ENCODE peak calls at places on chromosome 11, in four cellular contexts. One of them, this sample, is unnamed.

GRCh38 chr11:6357222-6357621 is 33.1 kb upstream of the SMPD1 start:
- DNase-seq in stimulated activated CD4-positive, alpha-beta T cell treated with anti-CD3 and anti-CD28 coated beads, Interleukin-4, amount 100 ng/mL, for 48 hours: peak
- DNase-seq in effector CD4-positive, alpha-beta T cell: no peak
- DNase-seq in osteocyte: peak
- DNase-seq in this sample: peak

GRCh38 chr11:86737752-86738151 is 62.6 kb upstream of the PRSS23 start:
- DNase-seq in stimulated activated CD4-positive, alpha-beta T cell treated with anti-CD3 and anti-CD28 coated beads, Interleukin-4, amount 100 ng/mL, for 48 hours: no peak
- DNase-seq in effector CD4-positive, alpha-beta T cell: no peak
- DNase-seq in osteocyte: no peak
- DNase-seq in this sample: no peak

GRCh38 chr11:8086001-8086479 is 5.0 kb downstream of the TUB start:
- DNase-seq in stimulated activated CD4-positive, alpha-beta T cell treated with anti-CD3 and anti-CD28 coated beads, Interleukin-4, amount 100 ng/mL, for 48 hours: no peak
- DNase-seq in effector CD4-positive, alpha-beta T cell: no peak
- DNase-seq in osteocyte: no peak
- DNase-seq in this sample: no peak

GRCh38 chr11:72189448-72190250 is 2.3 kb upstream of the FOLR1 start:
- DNase-seq in stimulated activated CD4-positive, alpha-beta T cell treated with anti-CD3 and anti-CD28 coated beads, Interleukin-4, amount 100 ng/mL, for 48 hours: no peak
- DNase-seq in effector CD4-positive, alpha-beta T cell: no peak
- DNase-seq in osteocyte: no peak
- DNase-seq in this sample: no peak

GRCh38 chr11:12066799-12067508 is 43.4 kb upstream of the MICAL2 start:
- DNase-seq in stimulated activated CD4-positive, alpha-beta T cell treated with anti-CD3 and anti-CD28 coated beads, Interleukin-4, amount 100 ng/mL, for 48 hours: no peak
- DNase-seq in effector CD4-positive, alpha-beta T cell: no peak
- DNase-seq in osteocyte: no peak
- DNase-seq in this sample: peak

GRCh38 chr11:63838150-63838681 is 694 bp upstream of the MARK2 start:
- DNase-seq in stimulated activated CD4-positive, alpha-beta T cell treated with anti-CD3 and anti-CD28 coated beads, Interleukin-4, amount 100 ng/mL, for 48 hours: no peak
- DNase-seq in effector CD4-positive, alpha-beta T cell: peak
- DNase-seq in osteocyte: no peak
- DNase-seq in this sample: no peak

GRCh38 chr11:118001494-118001971 is 15.3 kb downstream of the IL10RA start:
- DNase-seq in stimulated activated CD4-positive, alpha-beta T cell treated with anti-CD3 and anti-CD28 coated beads, Interleukin-4, amount 100 ng/mL, for 48 hours: no peak
- DNase-seq in effector CD4-positive, alpha-beta T cell: no peak
- DNase-seq in osteocyte: no peak
- DNase-seq in this sample: no peak

GRCh38 chr11:61486779-61487178 is 21.8 kb upstream of the LRRC10B start:
- DNase-seq in stimulated activated CD4-positive, alpha-beta T cell treated with anti-CD3 and anti-CD28 coated beads, Interleukin-4, amount 100 ng/mL, for 48 hours: no peak
- DNase-seq in effector CD4-positive, alpha-beta T cell: no peak
- DNase-seq in osteocyte: no peak
- DNase-seq in this sample: no peak

GRCh38 chr11:34036456-34036855 is 15.1 kb upstream of the CAPRIN1 start:
- DNase-seq in stimulated activated CD4-positive, alpha-beta T cell treated with anti-CD3 and anti-CD28 coated beads, Interleukin-4, amount 100 ng/mL, for 48 hours: no peak
- DNase-seq in effector CD4-positive, alpha-beta T cell: no peak
- DNase-seq in osteocyte: no peak
- DNase-seq in this sample: no peak

GRCh38 chr11:109849946-109850345 is 243.2 kb upstream of the ZC3H12C start:
- DNase-seq in stimulated activated CD4-positive, alpha-beta T cell treated with anti-CD3 and anti-CD28 coated beads, Interleukin-4, amount 100 ng/mL, for 48 hours: no peak
- DNase-seq in effector CD4-positive, alpha-beta T cell: no peak
- DNase-seq in osteocyte: no peak
- DNase-seq in this sample: no peak

GRCh38 chr11:32343325-32344008 is 91.9 kb downstream of the WT1 start:
- DNase-seq in stimulated activated CD4-positive, alpha-beta T cell treated with anti-CD3 and anti-CD28 coated beads, Interleukin-4, amount 100 ng/mL, for 48 hours: no peak
- DNase-seq in effector CD4-positive, alpha-beta T cell: no peak
- DNase-seq in osteocyte: no peak
- DNase-seq in this sample: no peak

GRCh38 chr11:83689062-83689461 is 402.9 kb upstream of the CCDC90B start:
- DNase-seq in stimulated activated CD4-positive, alpha-beta T cell treated with anti-CD3 and anti-CD28 coated beads, Interleukin-4, amount 100 ng/mL, for 48 hours: no peak
- DNase-seq in effector CD4-positive, alpha-beta T cell: no peak
- DNase-seq in osteocyte: no peak
- DNase-seq in this sample: no peak

GRCh38 chr11:112789481-112789880 is 171.7 kb upstream of the NCAM1 start:
- DNase-seq in stimulated activated CD4-positive, alpha-beta T cell treated with anti-CD3 and anti-CD28 coated beads, Interleukin-4, amount 100 ng/mL, for 48 hours: no peak
- DNase-seq in effector CD4-positive, alpha-beta T cell: no peak
- DNase-seq in osteocyte: no peak
- DNase-seq in this sample: no peak

GRCh38 chr11:9170450-9170849 is 79.1 kb upstream of the SCUBE2 start:
- DNase-seq in stimulated activated CD4-positive, alpha-beta T cell treated with anti-CD3 and anti-CD28 coated beads, Interleukin-4, amount 100 ng/mL, for 48 hours: no peak
- DNase-seq in effector CD4-positive, alpha-beta T cell: no peak
- DNase-seq in osteocyte: no peak
- DNase-seq in this sample: no peak

GRCh38 chr11:102139081-102139498 is 28.8 kb downstream of the YAP1 start:
- DNase-seq in stimulated activated CD4-positive, alpha-beta T cell treated with anti-CD3 and anti-CD28 coated beads, Interleukin-4, amount 100 ng/mL, for 48 hours: no peak
- DNase-seq in effector CD4-positive, alpha-beta T cell: no peak
- DNase-seq in osteocyte: no peak
- DNase-seq in this sample: peak

GRCh38 chr11:17412488-17413180 is 24.2 kb upstream of the KCNJ11 start:
- DNase-seq in stimulated activated CD4-positive, alpha-beta T cell treated with anti-CD3 and anti-CD28 coated beads, Interleukin-4, amount 100 ng/mL, for 48 hours: no peak
- DNase-seq in effector CD4-positive, alpha-beta T cell: no peak
- DNase-seq in osteocyte: no peak
- DNase-seq in this sample: no peak

GRCh38 chr11:73271936-73272679 is at the start of gene P2RY6:
- DNase-seq in stimulated activated CD4-positive, alpha-beta T cell treated with anti-CD3 and anti-CD28 coated beads, Interleukin-4, amount 100 ng/mL, for 48 hours: no peak
- DNase-seq in effector CD4-positive, alpha-beta T cell: no peak
- DNase-seq in osteocyte: no peak
- DNase-seq in this sample: peak

GRCh38 chr11:132084433-132084832 is 714.0 kb downstream of the NTM start:
- DNase-seq in stimulated activated CD4-positive, alpha-beta T cell treated with anti-CD3 and anti-CD28 coated beads, Interleukin-4, amount 100 ng/mL, for 48 hours: no peak
- DNase-seq in effector CD4-positive, alpha-beta T cell: no peak
- DNase-seq in osteocyte: no peak
- DNase-seq in this sample: no peak

GRCh38 chr11:66727282-66727882 is 1.6 kb downstream of the SPTBN2 start:
- DNase-seq in stimulated activated CD4-positive, alpha-beta T cell treated with anti-CD3 and anti-CD28 coated beads, Interleukin-4, amount 100 ng/mL, for 48 hours: peak
- DNase-seq in effector CD4-positive, alpha-beta T cell: no peak
- DNase-seq in osteocyte: no peak
- DNase-seq in this sample: no peak

GRCh38 chr11:66188580-66188979 is 79.9 kb upstream of the RAB1B start:
- DNase-seq in stimulated activated CD4-positive, alpha-beta T cell treated with anti-CD3 and anti-CD28 coated beads, Interleukin-4, amount 100 ng/mL, for 48 hours: no peak
- DNase-seq in effector CD4-positive, alpha-beta T cell: no peak
- DNase-seq in osteocyte: no peak
- DNase-seq in this sample: peak

GRCh38 chr11:86440305-86440716 is 65.6 kb downstream of the CCDC81 start:
- DNase-seq in stimulated activated CD4-positive, alpha-beta T cell treated with anti-CD3 and anti-CD28 coated beads, Interleukin-4, amount 100 ng/mL, for 48 hours: no peak
- DNase-seq in effector CD4-positive, alpha-beta T cell: no peak
- DNase-seq in osteocyte: no peak
- DNase-seq in this sample: no peak

GRCh38 chr11:109422755-109423113 is 744 bp downstream of the C11orf87 start:
- DNase-seq in stimulated activated CD4-positive, alpha-beta T cell treated with anti-CD3 and anti-CD28 coated beads, Interleukin-4, amount 100 ng/mL, for 48 hours: no peak
- DNase-seq in effector CD4-positive, alpha-beta T cell: no peak
- DNase-seq in osteocyte: no peak
- DNase-seq in this sample: peak

GRCh38 chr11:60854847-60855725 is 664 bp downstream of the PTGDR2 start:
- DNase-seq in stimulated activated CD4-positive, alpha-beta T cell treated with anti-CD3 and anti-CD28 coated beads, Interleukin-4, amount 100 ng/mL, for 48 hours: no peak
- DNase-seq in effector CD4-positive, alpha-beta T cell: no peak
- DNase-seq in osteocyte: no peak
- DNase-seq in this sample: no peak